ENCODE peak calls at places on chromosomes 3 and 15, in nine cellular contexts. I is prostate gland, H is AG09309, O is fibroblast of the aortic adventitia, Q is GM12865, G is SK-N-SH, Y is psoas muscle, U is thoracic aorta, P is suprapubic skin. L is an unnamed sample.

GRCh38 chr3:156710429-156710828 is 36.0 kb downstream of the TIPARP start:
- DNase-seq in I (no peak), H (no peak), O (no peak), Q (no peak), G (no peak), Y (no peak), U (no peak), P (no peak), L (no peak)

GRCh38 chr3:154766765-154767503 is 313.2 kb upstream of the MME start:
- DNase-seq in I (no peak), H (no peak), O (no peak), Q (no peak), G (no peak), Y (no peak), U (no peak), P (no peak), L (no peak)

GRCh38 chr3:12560505-12561188 is 3.8 kb downstream of the MKRN2 start:
- DNase-seq in I (no peak), H (no peak), O (no peak), Q (peak; percentile 83), G (no peak), Y (no peak), U (no peak), P (no peak), L (no peak)

GRCh38 chr15:70091649-70092461 is 5.9 kb downstream of the TLE3 start:
- DNase-seq in I (peak; percentile 52), H (no peak), O (no peak), Q (no peak), G (peak; percentile 81), Y (no peak), U (no peak), P (no peak), L (no peak)

GRCh38 chr3:182470187-182470586 is 323.1 kb upstream of the ATP11B start:
- DNase-seq in I (no peak), H (no peak), O (no peak), Q (no peak), G (no peak), Y (no peak), U (no peak), P (no peak), L (no peak)

GRCh38 chr3:152362086-152362485 is 93.4 kb downstream of the MBNL1 start:
- DNase-seq in I (no peak), H (no peak), O (no peak), Q (no peak), G (no peak), Y (no peak), U (no peak), P (no peak), L (no peak)

GRCh38 chr3:195892355-195893120 is 15.8 kb downstream of the TNK2 start:
- DNase-seq in I (no peak), H (no peak), O (peak; percentile 83), Q (no peak), G (peak; percentile 87), Y (peak; percentile 62), U (peak; percentile 56), P (no peak), L (no peak)

GRCh38 chr3:11185564-11186317 is 31.4 kb downstream of the HRH1 start:
- DNase-seq in I (peak; percentile 91), H (peak; percentile 96), O (peak; percentile 99), Q (no peak), G (no peak), Y (peak; percentile 79), U (peak; percentile 74), P (peak; percentile 85), L (no peak)

GRCh38 chr15:87154771-87155170 is 1075.1 kb downstream of the AGBL1 start:
- DNase-seq in I (no peak), H (peak; percentile 5), O (peak; percentile 72), Q (no peak), G (no peak), Y (no peak), U (no peak), P (no peak), L (no peak)

DNA sequence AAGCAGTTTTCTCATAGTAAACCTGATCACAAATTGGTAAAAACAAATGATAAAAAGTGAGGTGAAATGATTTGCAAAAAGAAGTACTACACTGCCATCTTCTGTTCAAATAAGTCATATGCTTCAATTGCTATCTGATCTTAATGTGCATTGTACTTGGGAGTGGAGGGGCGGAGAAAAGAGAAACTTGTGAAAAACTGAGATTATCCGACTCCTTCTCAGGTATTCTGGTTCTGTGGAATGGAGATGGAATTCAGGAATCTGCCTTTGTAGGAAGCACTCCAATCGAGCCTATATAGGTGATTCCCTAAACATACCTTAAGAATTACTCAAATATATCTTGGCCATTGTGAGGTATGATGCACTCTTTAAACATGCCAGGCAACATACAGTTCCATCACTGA is 180.6 kb downstream of the CHL1 start:
- DNase-seq in I (no peak), H (peak; percentile 8), O (peak; percentile 6), Q (peak; percentile 50), G (peak; percentile 36), Y (no peak), U (no peak), P (no peak), L (no peak)
- TF ChIP-seq CTCF in I (peak; percentile 15), H (no peak), O (no peak), Q (peak; percentile 32), G (peak; percentile 57), Y (peak; percentile 50), U (no peak), P (no peak), L (peak; percentile 73)

GRCh38 chr3:107117922-107118576 is 259.2 kb upstream of the CCDC54 start:
- DNase-seq in I (no peak), H (peak; percentile 51), O (peak; percentile 91), Q (peak; percentile 55), G (peak; percentile 70), Y (no peak), U (no peak), P (no peak), L (no peak)
- TF ChIP-seq CTCF in I (no peak), H (peak; percentile 70), O (peak; percentile 66), Q (peak; percentile 16), G (peak; percentile 78), Y (peak; percentile 32), U (peak; percentile 50), P (peak; percentile 18), L (peak; percentile 75)

GRCh38 chr3:21621396-21621695 is 129.7 kb downstream of the ZNF385D start:
- DNase-seq in I (no peak), H (peak; percentile 45), O (peak; percentile 56), Q (no peak), G (no peak), Y (no peak), U (no peak), P (no peak), L (no peak)
- TF ChIP-seq CTCF in I (no peak), H (no peak), O (no peak), Q (no peak), G (no peak), Y (no peak), U (no peak), P (no peak), L (no peak)

DNA sequence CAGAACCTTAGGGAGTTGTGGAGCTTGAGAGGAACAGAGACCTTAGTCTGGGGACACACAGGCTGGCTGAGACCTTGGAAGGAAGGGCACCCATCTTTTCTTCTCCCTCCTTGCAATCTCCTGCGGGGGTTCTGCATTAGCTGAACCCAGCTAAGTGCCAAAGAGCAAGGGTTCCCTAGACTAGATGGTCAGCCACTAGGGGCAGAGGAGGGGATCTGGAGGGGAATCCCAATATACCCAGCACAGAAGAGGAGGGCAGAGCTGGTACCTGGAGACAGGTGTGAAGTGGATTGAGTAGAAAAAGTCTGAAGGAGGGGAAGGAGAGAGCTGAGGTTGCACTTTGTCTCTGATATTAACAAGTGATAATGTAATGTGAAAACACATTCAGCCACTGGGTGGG is 212.8 kb downstream of the ADAMTS9 start:
- DNase-seq in I (no peak), H (no peak), O (no peak), Q (no peak), G (no peak), Y (no peak), U (no peak), P (no peak), L (no peak)
- TF ChIP-seq CTCF in I (no peak), H (peak; percentile 13), O (no peak), Q (no peak), G (no peak), Y (no peak), U (no peak), P (no peak), L (no peak)

GRCh38 chr3:153513236-153513635 is 351.2 kb downstream of the RAP2B start:
- DNase-seq in I (no peak), H (no peak), O (peak; percentile 7), Q (peak; percentile 29), G (no peak), Y (no peak), U (no peak), P (no peak), L (no peak)
- TF ChIP-seq CTCF in I (no peak), H (peak; percentile 37), O (peak; percentile 35), Q (peak; percentile 19), G (peak; percentile 41), Y (no peak), U (no peak), P (no peak), L (peak; percentile 49)

GRCh38 chr3:81339040-81339845 is 422.2 kb downstream of the GBE1 start:
- DNase-seq in I (no peak), H (no peak), O (peak; percentile 25), Q (peak; percentile 5), G (peak; percentile 42), Y (no peak), U (no peak), P (no peak), L (no peak)
- TF ChIP-seq CTCF in I (no peak), H (peak; percentile 37), O (peak; percentile 70), Q (peak; percentile 42), G (peak; percentile 76), Y (no peak), U (no peak), P (no peak), L (peak; percentile 72)

DNA sequence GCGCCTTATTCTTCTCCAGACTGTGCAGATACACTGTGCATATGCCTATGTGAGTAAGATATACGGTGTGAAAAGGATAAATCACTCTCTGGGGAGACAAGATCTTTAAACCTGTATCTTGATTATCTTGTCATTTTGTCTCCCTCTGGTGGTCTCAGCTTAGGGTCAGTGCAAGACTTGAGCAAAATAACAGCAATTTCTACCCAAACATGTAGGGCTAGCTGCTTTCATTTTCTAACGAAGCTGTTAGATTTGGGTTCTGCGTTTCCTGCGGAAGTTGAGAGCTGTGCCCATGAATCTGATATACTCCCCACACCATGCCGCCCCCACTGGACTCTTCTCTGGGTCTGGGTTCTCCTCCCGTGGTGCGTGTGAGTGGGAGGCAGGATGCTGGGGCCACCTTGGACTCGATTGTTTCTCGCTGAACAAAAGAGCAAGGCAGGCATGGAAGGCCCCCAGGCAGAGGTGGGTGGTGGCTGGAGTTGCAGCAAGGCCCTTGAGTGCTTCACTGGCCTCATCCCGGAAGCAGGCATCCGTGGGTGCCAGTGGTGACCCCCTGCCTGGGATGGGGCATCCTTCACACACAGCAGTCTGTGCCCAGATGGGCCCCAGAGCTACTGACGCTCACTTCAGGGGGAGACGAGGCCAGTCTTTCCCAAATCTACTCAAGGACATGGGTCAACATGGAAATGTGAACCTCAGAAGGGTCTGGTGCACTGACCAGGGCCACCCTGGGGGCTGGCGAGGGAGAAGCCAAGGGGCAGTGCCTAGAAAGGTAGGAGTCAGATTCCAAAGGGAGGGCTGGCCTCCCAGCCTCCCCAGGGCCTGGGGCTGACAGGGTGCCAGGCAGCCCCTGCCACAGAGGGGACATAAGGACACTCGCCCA is 179.6 kb downstream of the NSMCE3 start:
- DNase-seq in I (no peak), H (no peak), O (peak; percentile 3), Q (no peak), G (no peak), Y (no peak), U (no peak), P (no peak), L (no peak)
- TF ChIP-seq CTCF in I (no peak), H (no peak), O (no peak), Q (no peak), G (no peak), Y (no peak), U (no peak), P (no peak), L (peak; percentile 66)

L was measured in type B pancreatic cell.